ENCODE peak calls at places on chromosomes 11 and 22, in seven cellular contexts. J is Peyer's patch, L is pancreas, U is PC-3, H is SK-N-SH, M is SJSA1, D is psoas muscle. B is an unnamed sample.

GRCh38 chr22:44211256-44211945 is 30.7 kb downstream of the PARVG start:
- DNase-seq in J (no peak), L (no peak), U (no peak), H (no peak), M (peak; percentile 24), D (no peak), B (no peak)

GRCh38 chr22:39528080-39528661 is 4.4 kb downstream of the RPS19BP1 start:
- DNase-seq in J (no peak), L (no peak), U (no peak), H (peak; percentile 20), M (no peak), D (peak; percentile 55), B (no peak)

GRCh38 chr11:8168485-8169257 is at the start of gene RIC3:
- DNase-seq in J (peak; percentile 63), L (peak; percentile 57), U (no peak), H (peak; percentile 74), M (no peak), D (peak; percentile 71), B (peak; percentile 31)

GRCh38 chr11:111001986-111002616 is 243.4 kb upstream of the POU2AF2 start:
- DNase-seq in J (no peak), L (no peak), U (peak; percentile 57), H (no peak), M (no peak), D (no peak), B (no peak)

GRCh38 chr11:111428113-111428876 is 49.2 kb upstream of the POU2AF1 start:
- DNase-seq in J (no peak), L (no peak), U (no peak), H (no peak), M (no peak), D (no peak), B (no peak)

GRCh38 chr22:44452531-44453420 is 45.3 kb downstream of the RTL6 start:
- DNase-seq in J (peak; percentile 36), L (no peak), U (no peak), H (no peak), M (no peak), D (no peak), B (no peak)

GRCh38 chr11:85123752-85124231 is 503.4 kb downstream of the DLG2 start:
- DNase-seq in J (no peak), L (no peak), U (no peak), H (no peak), M (no peak), D (no peak), B (no peak)

GRCh38 chr11:117281159-117281558 is 10.0 kb upstream of the BACE1-AS start:
- DNase-seq in J (no peak), L (no peak), U (peak; percentile 88), H (no peak), M (peak; percentile 82), D (no peak), B (no peak)

GRCh38 chr22:22424210-22424800 is 84.2 kb downstream of the ZNF280B start:
- DNase-seq in J (no peak), L (no peak), U (no peak), H (no peak), M (no peak), D (no peak), B (no peak)

GRCh38 chr11:129950319-129951034 is 52.2 kb downstream of the PRDM10 start:
- DNase-seq in J (no peak), L (no peak), U (no peak), H (no peak), M (no peak), D (peak; percentile 62), B (no peak)

GRCh38 chr11:76564400-76564799 is 106.1 kb downstream of the LRRC32 start:
- DNase-seq in J (no peak), L (no peak), U (no peak), H (no peak), M (no peak), D (no peak), B (no peak)

GRCh38 chr11:79932612-79933011 is 491.8 kb upstream of the TENM4 start:
- DNase-seq in J (no peak), L (no peak), U (peak; percentile 22), H (no peak), M (no peak), D (no peak), B (no peak)

GRCh38 chr22:27620367-27621154 is 181.0 kb downstream of the MN1 start:
- DNase-seq in J (no peak), L (no peak), U (peak; percentile 18), H (peak; percentile 77), M (peak; percentile 77), D (no peak), B (no peak)

GRCh38 chr11:18540207-18541009 is 13.7 kb upstream of the TSG101 start:
- DNase-seq in J (no peak), L (no peak), U (peak; percentile 57), H (peak; percentile 28), M (no peak), D (no peak), B (no peak)

GRCh38 chr11:79199729-79200354 is 241.0 kb downstream of the TENM4 start:
- DNase-seq in J (no peak), L (no peak), U (no peak), H (no peak), M (no peak), D (no peak), B (no peak)

GRCh38 chr11:94708642-94709041 is 59.5 kb upstream of the AMOTL1 start:
- DNase-seq in J (no peak), L (no peak), U (peak; percentile 84), H (no peak), M (no peak), D (no peak), B (no peak)
- H3K9me3 ChIP-seq in J (no peaks in the 10 kb centered on the region), L (no peaks in the 10 kb centered on the region), U (no peaks in the 10 kb centered on the region), H (no peaks in the 10 kb centered on the region), M (no peaks in the 10 kb centered on the region), D (no peaks in the 10 kb centered on the region), B (no peaks in the 10 kb centered on the region)

GRCh38 chr11:131823772-131824171 is 453.4 kb downstream of the NTM start:
- DNase-seq in J (no peak), L (no peak), U (no peak), H (no peak), M (no peak), D (no peak), B (no peak)

GRCh38 chr11:131824766-131825165 is 454.4 kb downstream of the NTM start:
- DNase-seq in J (no peak), L (no peak), U (no peak), H (no peak), M (no peak), D (no peak), B (no peak)

GRCh38 chr11:131833371-131833770 is 463.0 kb downstream of the NTM start:
- DNase-seq in J (no peak), L (no peak), U (no peak), H (no peak), M (no peak), D (no peak), B (no peak)

GRCh38 chr11:131829725-131830124 is 459.3 kb downstream of the NTM start:
- DNase-seq in J (no peak), L (no peak), U (no peak), H (no peak), M (no peak), D (no peak), B (no peak)

DNA sequence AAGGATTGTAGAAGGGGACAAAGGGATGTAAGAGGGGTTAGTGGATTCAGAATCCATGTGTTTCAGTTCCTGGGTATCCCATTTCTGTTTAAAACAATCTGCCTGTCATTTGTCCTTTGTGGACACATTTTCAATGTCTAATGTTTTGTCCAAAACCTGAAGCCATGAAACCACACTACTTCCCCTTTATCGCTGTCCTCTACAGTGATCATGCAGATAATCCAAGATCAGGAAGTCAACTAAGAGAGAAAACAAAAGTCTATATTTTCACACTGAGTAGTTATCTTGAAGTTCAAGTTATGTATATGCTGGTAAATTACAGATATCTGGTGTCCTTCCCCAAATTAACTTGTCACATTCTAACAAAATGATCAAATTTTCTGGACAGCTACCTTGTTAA is 457.0 kb downstream of the NTM start:
- DNase-seq in J (no peak), L (no peak), U (no peak), H (no peak), M (no peak), D (no peak), B (no peak)
- H3K9me3 ChIP-seq in J (no peaks in the 10 kb centered on the region), L (no peaks in the 10 kb centered on the region), U (peaks cover 5% of the 10 kb centered on the region), H (no peaks in the 10 kb centered on the region), M (no peaks in the 10 kb centered on the region), D (no peaks in the 10 kb centered on the region), B (no peaks in the 10 kb centered on the region)

DNA sequence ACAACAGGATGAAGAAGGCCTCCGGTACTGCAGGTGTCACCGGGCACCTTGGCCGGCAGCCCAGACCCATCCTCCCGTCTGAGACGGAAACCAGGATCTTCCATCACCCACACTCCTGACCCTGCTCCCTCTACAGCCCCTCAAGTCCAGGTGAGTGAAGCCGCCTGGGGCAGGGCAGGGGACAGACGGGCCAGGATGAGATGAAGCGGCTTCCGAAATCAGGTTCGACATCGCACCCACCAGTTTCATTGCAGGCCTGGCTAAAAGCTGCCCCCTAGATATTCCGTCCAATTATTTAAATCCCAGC is 639.1 kb downstream of the TBC1D22A start:
- DNase-seq in J (no peak), L (no peak), U (no peak), H (no peak), M (no peak), D (no peak), B (no peak)
- H3K9me3 ChIP-seq in J (no peaks in the 10 kb centered on the region), L (no peaks in the 10 kb centered on the region), U (no peaks in the 10 kb centered on the region), H (no peaks in the 10 kb centered on the region), M (no peaks in the 10 kb centered on the region), D (no peaks in the 10 kb centered on the region), B (no peaks in the 10 kb centered on the region)

GRCh38 chr22:31323578-31324550 is 22.3 kb downstream of the PATZ1 start:
- DNase-seq in J (no peak), L (no peak), U (no peak), H (no peak), M (no peak), D (no peak), B (no peak)
- H3K9me3 ChIP-seq in J (no peaks in the 10 kb centered on the region), L (no peaks in the 10 kb centered on the region), U (no peaks in the 10 kb centered on the region), H (no peaks in the 10 kb centered on the region), M (no peaks in the 10 kb centered on the region), D (no peaks in the 10 kb centered on the region), B (no peaks in the 10 kb centered on the region)

GRCh38 chr11:28835790-28836189 is 727.6 kb downstream of the METTL15 start:
- DNase-seq in J (no peak), L (no peak), U (peak; percentile 32), H (no peak), M (peak; percentile 47), D (no peak), B (no peak)
- H3K9me3 ChIP-seq in J (no peaks in the 10 kb centered on the region), L (no peaks in the 10 kb centered on the region), U (no peaks in the 10 kb centered on the region), H (no peaks in the 10 kb centered on the region), M (no peaks in the 10 kb centered on the region), D (no peaks in the 10 kb centered on the region), B (no peaks in the 10 kb centered on the region)

DNA sequence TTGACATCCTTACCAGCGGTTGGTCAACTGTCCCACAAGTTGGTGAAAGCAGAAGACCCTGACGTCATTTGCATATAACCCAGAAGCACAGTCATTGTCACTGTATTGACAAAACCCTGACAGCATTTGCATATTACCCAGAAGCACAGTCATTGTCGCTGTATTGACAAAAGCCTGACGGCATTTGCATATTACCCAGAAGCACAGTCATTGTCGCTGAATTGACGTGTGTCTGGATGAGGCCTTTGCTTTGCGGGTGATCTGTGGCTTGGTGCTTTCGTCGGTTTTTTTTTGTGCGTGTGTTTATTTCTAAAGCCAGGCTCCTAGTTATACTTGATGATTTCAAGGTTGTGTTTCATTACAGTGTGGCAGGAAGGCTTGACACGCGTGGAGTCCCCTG is 1145.2 kb downstream of the BRD1 start:
- DNase-seq in J (no peak), L (no peak), U (no peak), H (no peak), M (no peak), D (no peak), B (no peak)
- H3K9me3 ChIP-seq in J (no peaks in the 10 kb centered on the region), L (no peaks in the 10 kb centered on the region), U (no peaks in the 10 kb centered on the region), H (no peaks in the 10 kb centered on the region), M (no peaks in the 10 kb centered on the region), D (no peaks in the 10 kb centered on the region), B (no peaks in the 10 kb centered on the region)